ENCODE peak calls at places on chromosomes 6 and 20, in six cellular contexts. One of them, this sample, is unnamed.
A peak's percentile ranks its signal among the peaks of the same experiment; 100 is the strongest.

GRCh38 chr20:675453-676314 is at the start of gene SCRT2:
- DNase-seq in K562: peak; percentile 78
- DNase-seq in H1: no peak
- DNase-seq in stomach: peak; percentile 87
- DNase-seq in suprapubic skin: no peak
- DNase-seq in endothelial cell of umbilical vein: peak; percentile 74
- DNase-seq in this sample: peak; percentile 90

GRCh38 chr20:39778847-39779641 is 816.9 kb downstream of the DHX35 start:
- DNase-seq in endothelial cell of umbilical vein: no peak
- DNase-seq in stomach: no peak
- DNase-seq in H1: no peak
- DNase-seq in K562: no peak
- DNase-seq in suprapubic skin: no peak
- DNase-seq in this sample: no peak

GRCh38 chr6:9499709-9500108 is 915.2 kb downstream of the TFAP2A start:
- DNase-seq in suprapubic skin: no peak
- DNase-seq in endothelial cell of umbilical vein: no peak
- DNase-seq in K562: no peak
- DNase-seq in H1: no peak
- DNase-seq in stomach: no peak
- DNase-seq in this sample: no peak

GRCh38 chr6:9126845-9127560 is 691.7 kb upstream of the SLC35B3 start:
- DNase-seq in endothelial cell of umbilical vein: no peak
- DNase-seq in K562: no peak
- DNase-seq in stomach: no peak
- DNase-seq in H1: no peak
- DNase-seq in suprapubic skin: no peak
- DNase-seq in this sample: no peak

GRCh38 chr6:77457720-77458349 is 5.5 kb downstream of the HTR1B start:
- DNase-seq in endothelial cell of umbilical vein: peak; percentile 93
- DNase-seq in suprapubic skin: no peak
- DNase-seq in K562: peak; percentile 48
- DNase-seq in stomach: peak; percentile 65
- DNase-seq in H1: no peak
- DNase-seq in this sample: no peak

GRCh38 chr6:113672691-113673149 is 184.4 kb upstream of the MARCKS start:
- DNase-seq in endothelial cell of umbilical vein: peak; percentile 51
- DNase-seq in H1: no peak
- DNase-seq in K562: no peak
- DNase-seq in suprapubic skin: no peak
- DNase-seq in stomach: peak; percentile 45
- DNase-seq in this sample: no peak

GRCh38 chr6:134170844-134171243 is 118.4 kb upstream of the SLC2A12 start:
- DNase-seq in endothelial cell of umbilical vein: no peak
- DNase-seq in stomach: no peak
- DNase-seq in K562: no peak
- DNase-seq in suprapubic skin: no peak
- DNase-seq in H1: no peak
- DNase-seq in this sample: no peak

GRCh38 chr20:59810376-59811187 is 122.9 kb downstream of the SYCP2 start:
- DNase-seq in stomach: peak; percentile 22
- DNase-seq in suprapubic skin: no peak
- DNase-seq in H1: no peak
- DNase-seq in K562: no peak
- DNase-seq in endothelial cell of umbilical vein: no peak
- DNase-seq in this sample: peak; percentile 24

GRCh38 chr6:110329729-110330436 is 28.3 kb downstream of the METTL24 start:
- DNase-seq in H1: no peak
- DNase-seq in suprapubic skin: no peak
- DNase-seq in endothelial cell of umbilical vein: peak; percentile 2
- DNase-seq in K562: no peak
- DNase-seq in stomach: no peak
- DNase-seq in this sample: no peak

GRCh38 chr6:110331816-110332215 is 26.3 kb downstream of the METTL24 start:
- DNase-seq in K562: no peak
- DNase-seq in endothelial cell of umbilical vein: no peak
- DNase-seq in H1: no peak
- DNase-seq in suprapubic skin: no peak
- DNase-seq in stomach: no peak
- DNase-seq in this sample: no peak

GRCh38 chr6:110331383-110331782 is 26.8 kb downstream of the METTL24 start:
- DNase-seq in suprapubic skin: no peak
- DNase-seq in stomach: no peak
- DNase-seq in H1: no peak
- DNase-seq in K562: no peak
- DNase-seq in endothelial cell of umbilical vein: no peak
- DNase-seq in this sample: no peak

GRCh38 chr6:110328231-110328630 is 29.9 kb downstream of the METTL24 start:
- DNase-seq in stomach: no peak
- DNase-seq in K562: no peak
- DNase-seq in suprapubic skin: no peak
- DNase-seq in H1: no peak
- DNase-seq in endothelial cell of umbilical vein: no peak
- DNase-seq in this sample: no peak

GRCh38 chr6:110329348-110329728 is 28.8 kb downstream of the METTL24 start:
- DNase-seq in stomach: no peak
- DNase-seq in suprapubic skin: no peak
- DNase-seq in H1: no peak
- DNase-seq in K562: no peak
- DNase-seq in endothelial cell of umbilical vein: no peak
- DNase-seq in this sample: no peak
- TF ChIP-seq POLR2A in stomach: no peak
- TF ChIP-seq POLR2A in suprapubic skin: no peak
- TF ChIP-seq POLR2A in H1: no peak
- TF ChIP-seq POLR2A in K562: no peak
- TF ChIP-seq POLR2A in endothelial cell of umbilical vein: no peak
- TF ChIP-seq POLR2A in this sample: no peak

GRCh38 chr6:159715168-159715567 is 12.1 kb upstream of the WTAP start:
- DNase-seq in suprapubic skin: no peak
- DNase-seq in H1: no peak
- DNase-seq in stomach: no peak
- DNase-seq in endothelial cell of umbilical vein: no peak
- DNase-seq in K562: no peak
- DNase-seq in this sample: no peak

GRCh38 chr6:159718634-159719033 is 8.7 kb upstream of the WTAP start:
- DNase-seq in stomach: no peak
- DNase-seq in K562: peak; percentile 34
- DNase-seq in H1: no peak
- DNase-seq in endothelial cell of umbilical vein: no peak
- DNase-seq in suprapubic skin: no peak
- DNase-seq in this sample: no peak

GRCh38 chr6:159714404-159714803 is 12.9 kb upstream of the WTAP start:
- DNase-seq in suprapubic skin: no peak
- DNase-seq in stomach: no peak
- DNase-seq in H1: no peak
- DNase-seq in endothelial cell of umbilical vein: no peak
- DNase-seq in K562: no peak
- DNase-seq in this sample: no peak

GRCh38 chr6:159715605-159716004 is 11.7 kb upstream of the WTAP start:
- DNase-seq in K562: no peak
- DNase-seq in endothelial cell of umbilical vein: no peak
- DNase-seq in H1: no peak
- DNase-seq in stomach: no peak
- DNase-seq in suprapubic skin: no peak
- DNase-seq in this sample: no peak

DNA sequence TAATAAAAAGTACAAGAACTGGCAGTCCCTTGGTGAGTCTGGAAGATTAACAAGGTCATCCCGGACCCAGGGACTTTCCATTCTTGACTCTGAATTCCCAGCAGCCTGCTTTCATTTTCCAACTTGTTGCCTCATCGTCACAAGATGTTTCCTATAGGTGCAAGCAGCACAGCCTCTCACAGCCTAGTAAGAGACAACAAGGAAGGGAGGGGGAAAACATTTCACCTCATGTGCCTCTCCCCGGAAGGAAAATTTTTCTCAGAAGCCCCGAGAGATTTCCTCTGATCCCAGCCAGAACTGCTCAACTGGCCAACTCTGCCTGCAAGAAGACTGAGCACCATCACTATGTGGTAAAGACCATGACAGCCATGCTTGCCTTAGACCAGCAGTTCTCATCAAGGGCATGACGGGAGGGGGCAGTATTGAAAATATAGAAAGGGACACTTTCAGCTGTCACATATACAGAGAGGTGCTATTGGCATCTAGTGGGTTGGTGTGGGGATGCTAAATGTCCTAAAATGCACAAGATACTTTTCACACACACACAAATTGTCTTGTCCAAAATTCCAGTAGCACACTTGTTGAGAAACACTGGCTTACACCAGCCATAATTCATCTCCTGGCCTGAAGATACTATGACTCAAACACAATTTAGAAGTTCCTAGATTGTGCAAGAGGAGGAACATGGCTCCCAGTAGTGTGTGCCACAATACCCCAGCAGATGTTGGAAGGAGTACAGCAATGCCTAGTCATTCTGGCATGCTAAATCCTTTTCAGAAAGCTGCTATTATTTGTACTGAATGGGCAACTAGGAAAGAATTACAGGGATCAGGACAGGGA is 10.8 kb upstream of the WTAP start:
- DNase-seq in K562: no peak
- DNase-seq in H1: no peak
- DNase-seq in stomach: no peak
- DNase-seq in suprapubic skin: no peak
- DNase-seq in endothelial cell of umbilical vein: no peak
- DNase-seq in this sample: no peak
- TF ChIP-seq POLR2AphosphoS5 in K562: no peak
- TF ChIP-seq POLR2AphosphoS5 in H1: no peak
- TF ChIP-seq POLR2AphosphoS5 in stomach: peak; percentile 94
- TF ChIP-seq POLR2AphosphoS5 in suprapubic skin: peak; percentile 95
- TF ChIP-seq POLR2AphosphoS5 in endothelial cell of umbilical vein: no peak
- TF ChIP-seq POLR2AphosphoS5 in this sample: no peak

GRCh38 chr6:160142115-160142715 is 20.6 kb downstream of the SLC22A1 start:
- DNase-seq in suprapubic skin: no peak
- DNase-seq in endothelial cell of umbilical vein: no peak
- DNase-seq in H1: no peak
- DNase-seq in stomach: no peak
- DNase-seq in K562: no peak
- DNase-seq in this sample: no peak

GRCh38 chr6:160147146-160147536 is 25.5 kb downstream of the SLC22A1 start:
- DNase-seq in K562: no peak
- DNase-seq in endothelial cell of umbilical vein: no peak
- DNase-seq in stomach: no peak
- DNase-seq in suprapubic skin: no peak
- DNase-seq in H1: no peak
- DNase-seq in this sample: no peak

GRCh38 chr6:160141001-160141726 is 19.5 kb downstream of the SLC22A1 start:
- DNase-seq in K562: no peak
- DNase-seq in stomach: no peak
- DNase-seq in endothelial cell of umbilical vein: no peak
- DNase-seq in H1: no peak
- DNase-seq in suprapubic skin: no peak
- DNase-seq in this sample: no peak

DNA sequence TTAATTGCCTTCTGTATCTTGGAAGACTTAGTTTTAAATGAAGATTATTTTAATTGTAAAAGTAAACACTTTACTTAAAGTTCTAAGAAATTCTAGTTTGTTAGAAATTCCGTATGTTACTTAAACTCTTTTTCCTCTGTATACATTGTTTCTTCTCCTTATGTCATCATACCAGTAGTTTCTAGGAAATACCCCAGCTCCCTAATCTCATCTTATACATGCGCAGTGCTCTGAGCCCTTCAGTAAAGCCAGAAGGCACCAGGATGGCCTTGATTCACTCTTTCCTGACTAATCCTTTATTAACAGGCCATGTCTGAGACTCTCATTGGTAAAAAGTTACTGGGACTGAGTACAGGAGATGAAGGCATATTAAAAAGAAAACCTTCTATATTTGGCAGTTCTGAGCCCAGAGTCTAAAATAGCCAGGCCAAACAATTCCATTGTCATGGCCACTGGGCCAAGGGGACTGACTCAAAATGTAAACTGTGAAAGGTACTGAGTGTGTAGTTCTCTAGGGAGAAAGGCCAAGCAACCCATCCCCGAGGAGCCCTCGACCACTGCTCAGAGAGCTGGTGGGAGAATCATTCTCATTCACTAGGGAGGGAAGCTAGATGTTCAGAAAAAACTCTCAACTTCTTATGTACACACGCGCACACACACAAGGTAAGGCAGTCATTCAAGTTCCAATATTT is 25.0 kb downstream of the SLC22A1 start:
- DNase-seq in K562: no peak
- DNase-seq in H1: no peak
- DNase-seq in suprapubic skin: no peak
- DNase-seq in stomach: no peak
- DNase-seq in endothelial cell of umbilical vein: no peak
- DNase-seq in this sample: no peak
- H3K9me3 ChIP-seq in K562: no peaks in the 10 kb centered on the region
- H3K9me3 ChIP-seq in H1: no peaks in the 10 kb centered on the region
- H3K9me3 ChIP-seq in suprapubic skin: no peaks in the 10 kb centered on the region
- H3K9me3 ChIP-seq in stomach: no peaks in the 10 kb centered on the region
- H3K9me3 ChIP-seq in endothelial cell of umbilical vein: no peaks in the 10 kb centered on the region
- H3K9me3 ChIP-seq in this sample: no peaks in the 10 kb centered on the region

GRCh38 chr6:35080016-35080680 is 61.0 kb downstream of the TCP11 start:
- DNase-seq in endothelial cell of umbilical vein: no peak
- DNase-seq in suprapubic skin: peak; percentile 41
- DNase-seq in stomach: no peak
- DNase-seq in K562: no peak
- DNase-seq in H1: no peak
- DNase-seq in this sample: peak; percentile 54
- TF ChIP-seq POLR2A in endothelial cell of umbilical vein: no peak
- TF ChIP-seq POLR2A in suprapubic skin: no peak
- TF ChIP-seq POLR2A in stomach: no peak
- TF ChIP-seq POLR2A in K562: no peak
- TF ChIP-seq POLR2A in H1: no peak
- TF ChIP-seq POLR2A in this sample: no peak